ENCODE peak calls at places on chromosomes 4 and X, in eight cellular contexts. J, M, U, B, I, L, Y and F are unnamed samples.
A peak's percentile ranks its signal among the peaks of the same experiment; 100 is the strongest.

GRCh38 chr4:55216871-55217635 is 91.7 kb upstream of the KDR start:
- DNase-seq in J (peak; percentile 9), U (no peak), M (no peak), Y (no peak), B (no peak), L (no peak), I (peak; percentile 14), F (peak; percentile 11)

GRCh38 chr4:111404673-111405072 is 740.6 kb upstream of the FAM241A start:
- DNase-seq in M (no peak), I (no peak), Y (no peak), B (no peak), L (no peak), J (no peak), U (no peak), F (no peak)

GRCh38 chrX:120690344-120690743 is 60.5 kb upstream of the C1GALT1C1 start:
- DNase-seq in M (no peak), B (no peak), I (no peak), U (no peak), L (no peak), J (no peak), Y (no peak), F (no peak)

GRCh38 chr4:175705407-175705806 is 106.7 kb downstream of the GPM6A start:
- DNase-seq in J (peak; percentile 74), L (no peak), Y (no peak), M (no peak), U (peak; percentile 39), I (peak; percentile 54), B (peak; percentile 66), F (no peak)

GRCh38 chr4:169716677-169717076 is 41.1 kb downstream of the HPF1 start:
- DNase-seq in I (no peak), B (no peak), Y (no peak), J (peak; percentile 61), L (no peak), U (no peak), M (no peak), F (no peak)

GRCh38 chr4:2823671-2824328 is 19.8 kb upstream of the ADD1 start:
- DNase-seq in Y (no peak), B (no peak), L (no peak), J (no peak), M (no peak), I (no peak), U (no peak), F (no peak)

GRCh38 chr4:153510252-153511001 is 44.3 kb downstream of the TMEM131L start:
- DNase-seq in M (no peak), I (no peak), Y (no peak), L (no peak), J (no peak), U (no peak), B (no peak), F (no peak)

GRCh38 chrX:111519215-111519614 is 7.8 kb downstream of the SERTM2 start:
- DNase-seq in B (no peak), Y (no peak), I (no peak), J (peak; percentile 80), M (no peak), U (peak; percentile 20), L (no peak), F (no peak)

GRCh38 chr4:42703776-42704175 is 46.9 kb upstream of the ATP8A1 start:
- DNase-seq in J (no peak), Y (no peak), L (no peak), B (no peak), M (no peak), U (no peak), I (no peak), F (no peak)

GRCh38 chr4:155930330-155930729 is 23.3 kb downstream of the CTSO start:
- DNase-seq in L (no peak), U (no peak), M (no peak), J (no peak), B (no peak), Y (no peak), I (no peak), F (no peak)

GRCh38 chr4:24517676-24518075 is 66.7 kb downstream of the DHX15 start:
- DNase-seq in Y (no peak), J (no peak), B (no peak), U (no peak), M (no peak), L (no peak), I (no peak), F (no peak)

GRCh38 chr4:1041147-1041935 is 29.9 kb downstream of the FGFRL1 start:
- DNase-seq in M (no peak), L (no peak), J (peak; percentile 76), Y (no peak), B (no peak), I (no peak), U (no peak), F (peak; percentile 62)

GRCh38 chrX:19005909-19006308 is 22.0 kb upstream of the PHKA2 start:
- DNase-seq in M (no peak), J (no peak), L (no peak), U (no peak), B (no peak), Y (no peak), I (no peak), F (peak; percentile 13)

GRCh38 chr4:140612356-140612755 is 43.6 kb upstream of the UCP1 start:
- DNase-seq in U (no peak), I (no peak), B (no peak), J (no peak), L (no peak), Y (no peak), M (no peak), F (no peak)

GRCh38 chr4:119080721-119081541 is 54.7 kb upstream of the MYOZ2 start:
- DNase-seq in M (no peak), J (no peak), I (no peak), Y (no peak), L (no peak), B (no peak), U (no peak), F (peak; percentile 66)

GRCh38 chr4:77043507-77044131 is 32.2 kb downstream of the CCNI start:
- DNase-seq in M (no peak), L (no peak), J (no peak), I (no peak), B (no peak), Y (peak; percentile 24), U (no peak), F (no peak)

GRCh38 chr4:77045490-77045889 is 30.3 kb downstream of the CCNI start:
- DNase-seq in Y (no peak), I (peak; percentile 14), L (no peak), U (no peak), M (no peak), J (peak; percentile 27), B (no peak), F (peak; percentile 21)

GRCh38 chr4:77050962-77051361 is 24.8 kb downstream of the CCNI start:
- DNase-seq in J (peak; percentile 64), B (no peak), I (no peak), L (no peak), Y (no peak), U (no peak), M (no peak), F (no peak)

GRCh38 chr4:77044458-77045124 is 31.2 kb downstream of the CCNI start:
- DNase-seq in B (no peak), M (no peak), I (peak; percentile 34), Y (no peak), L (no peak), U (no peak), J (peak; percentile 63), F (peak; percentile 38)

GRCh38 chr4:77047037-77047436 is 28.8 kb downstream of the CCNI start:
- DNase-seq in I (peak; percentile 6), B (no peak), L (no peak), J (peak; percentile 30), U (no peak), Y (no peak), M (no peak), F (peak; percentile 26)
- TF ChIP-seq CTCF in I (peak; percentile 27), B (peak; percentile 51), L (peak; percentile 39), J (peak; percentile 36), U (peak; percentile 54), Y (no peak), M (peak; percentile 34), F (peak; percentile 40)

GRCh38 chr4:79181190-79181589 is 144.7 kb downstream of the NAA11 start:
- DNase-seq in J (no peak), M (no peak), B (no peak), U (no peak), Y (no peak), I (no peak), L (no peak), F (no peak)

GRCh38 chr4:79184461-79184860 is 141.4 kb downstream of the NAA11 start:
- DNase-seq in U (no peak), B (no peak), L (no peak), J (no peak), Y (no peak), M (no peak), I (no peak), F (no peak)

GRCh38 chr4:79178770-79179169 is 147.1 kb downstream of the NAA11 start:
- DNase-seq in I (no peak), L (no peak), M (no peak), U (no peak), Y (peak; percentile 14), J (peak; percentile 1), B (no peak), F (no peak)

GRCh38 chr4:79177388-79177787 is 148.5 kb downstream of the NAA11 start:
- DNase-seq in M (no peak), U (no peak), I (no peak), Y (no peak), B (no peak), J (no peak), L (no peak), F (no peak)

GRCh38 chr4:79182209-79182608 is 143.7 kb downstream of the NAA11 start:
- DNase-seq in Y (no peak), B (no peak), M (no peak), J (no peak), U (no peak), L (no peak), I (no peak), F (no peak)
- TF ChIP-seq CTCF in Y (no peak), B (no peak), M (no peak), J (no peak), U (no peak), L (no peak), I (no peak), F (no peak)

DNA sequence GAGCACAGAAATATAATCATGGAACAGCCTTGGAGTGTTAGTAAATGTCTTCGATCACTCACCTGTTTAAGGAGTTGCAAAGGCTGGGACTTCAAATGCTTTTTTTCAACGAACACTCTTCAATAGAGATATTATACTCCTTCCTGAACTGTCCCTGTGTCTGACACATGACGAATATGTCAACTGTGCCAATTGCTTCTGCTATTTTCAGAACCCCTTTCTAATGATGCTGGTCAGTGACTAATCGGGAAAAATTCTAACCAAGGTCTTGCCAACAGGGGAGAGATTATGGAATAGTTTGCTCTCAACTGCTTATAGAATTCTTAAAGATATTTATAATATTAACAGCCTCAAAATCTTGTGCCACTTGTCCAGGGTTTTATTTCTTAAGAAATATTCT is 8.5 kb upstream of the KLHL34 start:
- DNase-seq in B (no peak), L (no peak), M (no peak), I (no peak), Y (no peak), J (peak; percentile 52), U (no peak), F (no peak)
- TF ChIP-seq CTCF in B (no peak), L (no peak), M (no peak), I (no peak), Y (no peak), J (no peak), U (no peak), F (no peak)

DNA sequence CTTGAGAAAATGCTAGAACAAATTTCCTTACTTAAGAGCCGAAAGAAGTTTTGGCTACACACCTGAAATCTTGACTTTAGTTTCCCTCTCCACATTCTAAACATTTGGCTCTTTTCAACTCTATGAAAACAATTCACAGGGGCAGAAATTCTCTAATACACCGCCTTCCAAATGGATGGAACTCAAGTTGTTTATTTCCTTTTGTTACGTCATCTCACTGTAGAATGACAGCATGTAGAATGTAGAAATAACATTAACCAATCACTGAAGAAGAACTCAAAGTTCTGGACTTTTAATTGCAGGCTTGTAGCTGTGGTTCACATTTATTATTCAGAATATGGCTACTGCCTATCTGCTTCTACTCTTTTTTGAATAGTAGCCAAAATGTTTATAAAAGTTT is 1.9 kb downstream of the DMP1 start:
- DNase-seq in B (no peak), I (no peak), M (no peak), Y (no peak), L (no peak), J (no peak), U (no peak), F (peak; percentile 7)
- TF ChIP-seq CTCF in B (no peak), I (no peak), M (no peak), Y (no peak), L (no peak), J (no peak), U (no peak), F (no peak)